ENCODE peak calls at places on chromosomes 16 and 17, in eight cellular contexts. I is NCI-H2081; K is hypothalamus; E is lower lobe of right lung; R is central memory CD4-positive, alpha-beta T cell; G is NCI-H1092; H is T-helper 2 cell; F is A549. N is an unnamed sample.

GRCh38 chr17:45660474-45660873 is 123.6 kb upstream of the CRHR1 start:
- DNase-seq in I (no peak), K (no peak), E (no peak), R (no peak), G (no peak), H (no peak), F (no peak), N (no peak)

GRCh38 chr16:68013440-68013839 is 2.3 kb downstream of the DPEP2NB start:
- DNase-seq in I (no peak), K (no peak), E (no peak), R (no peak), G (no peak), H (no peak), F (no peak), N (no peak)

GRCh38 chr17:79941088-79942010 is 94.3 kb downstream of the TBC1D16 start:
- DNase-seq in I (no peak), K (no peak), E (peak; percentile 42), R (no peak), G (no peak), H (no peak), F (no peak), N (no peak)

GRCh38 chr16:49499018-49499785 is 125.6 kb downstream of the C16orf78 start:
- DNase-seq in I (no peak), K (no peak), E (no peak), R (no peak), G (no peak), H (no peak), F (no peak), N (no peak)

GRCh38 chr17:4679652-4680051 is 24.3 kb downstream of the PELP1 start:
- DNase-seq in I (no peak), K (no peak), E (no peak), R (no peak), G (no peak), H (no peak), F (peak; percentile 68), N (no peak)

GRCh38 chr17:57685499-57686132 is 59.5 kb downstream of the CCDC182 start:
- DNase-seq in I (no peak), K (no peak), E (no peak), R (no peak), G (no peak), H (no peak), F (no peak), N (no peak)

GRCh38 chr16:29729116-29729521 is 16.7 kb downstream of the C16orf54 start:
- DNase-seq in I (peak; percentile 42), K (no peak), E (no peak), R (no peak), G (peak; percentile 16), H (no peak), F (peak; percentile 68), N (no peak)

GRCh38 chr17:13746379-13746778 is 144.7 kb upstream of the HS3ST3A1 start:
- DNase-seq in I (no peak), K (no peak), E (no peak), R (no peak), G (no peak), H (no peak), F (no peak), N (no peak)

GRCh38 chr16:20773679-20774078 is 9.9 kb downstream of the ACSM3 start:
- DNase-seq in I (no peak), K (no peak), E (no peak), R (no peak), G (no peak), H (no peak), F (no peak), N (no peak)

GRCh38 chr17:63381101-63381729 is 64.9 kb downstream of the CYB561 start:
- DNase-seq in I (no peak), K (no peak), E (no peak), R (no peak), G (no peak), H (no peak), F (no peak), N (no peak)

GRCh38 chr16:84509032-84509950 is 4.8 kb upstream of the MEAK7 start:
- DNase-seq in I (no peak), K (no peak), E (peak; percentile 30), R (no peak), G (no peak), H (no peak), F (no peak), N (no peak)

GRCh38 chr16:56797861-56798260 is 67.1 kb upstream of the SLC12A3 start:
- DNase-seq in I (no peak), K (no peak), E (no peak), R (no peak), G (no peak), H (no peak), F (no peak), N (no peak)

N was measured in NCI-H1417 treated with DMSO at 0.1 percent for 48 hours.